ENCODE peak calls at places on chromosomes 3 and 15, in five cellular contexts. H, L, N, D and X are unnamed samples.

GRCh38 chr15:65738649-65739048 is 53.4 kb downstream of the DENND4A start:
- DNase-seq in N (no peak), H (no peak), D (no peak), L (no peak), X (no peak)

GRCh38 chr3:110062711-110063110 is 725.4 kb upstream of the DPPA4 start:
- DNase-seq in N (no peak), D (no peak), H (no peak), L (no peak), X (no peak)

GRCh38 chr15:67161412-67161811 is 93.0 kb downstream of the AAGAB start:
- DNase-seq in L (no peak), H (no peak), D (no peak), N (no peak), X (no peak)

GRCh38 chr15:49242820-49243219 is 72.8 kb downstream of the GALK2 start:
- DNase-seq in L (no peak), N (no peak), D (no peak), H (no peak), X (peak)

GRCh38 chr15:98889930-98890695 is 117.5 kb downstream of the PGPEP1L start:
- DNase-seq in L (no peak), N (no peak), H (no peak), D (no peak), X (no peak)

GRCh38 chr3:143972495-143973351 is 1.1 kb downstream of the DIPK2A start:
- DNase-seq in N (peak), H (peak), D (peak), L (peak), X (peak)

GRCh38 chr15:99486371-99487336 is 79.1 kb upstream of the MEF2A start:
- DNase-seq in D (no peak), H (peak), L (peak), N (no peak), X (no peak)

GRCh38 chr3:121992601-121993560 is 29.2 kb downstream of the ILDR1 start:
- DNase-seq in L (no peak), H (no peak), N (no peak), D (no peak), X (no peak)

GRCh38 chr3:31105438-31106077 is 211.1 kb upstream of the GADL1 start:
- DNase-seq in L (no peak), H (no peak), D (no peak), N (no peak), X (no peak)

GRCh38 chr15:90818251-90819210 is 49.9 kb upstream of the FURIN start:
- DNase-seq in D (peak), H (no peak), L (peak), N (no peak), X (peak)

GRCh38 chr3:169604118-169604517 is 59.4 kb downstream of the MECOM start:
- DNase-seq in N (no peak), L (no peak), H (no peak), D (no peak), X (no peak)

GRCh38 chr15:100638177-100638730 is 35.9 kb downstream of the ASB7 start:
- DNase-seq in D (no peak), L (no peak), N (no peak), H (no peak), X (no peak)

GRCh38 chr15:76987896-76988860 is 6.7 kb upstream of the PSTPIP1 start:
- DNase-seq in N (no peak), H (no peak), D (no peak), L (no peak), X (peak)

GRCh38 chr3:133472242-133472641 is 72.4 kb downstream of the BFSP2 start:
- DNase-seq in D (no peak), H (no peak), L (no peak), N (no peak), X (no peak)

GRCh38 chr15:101093959-101094358 is 157.9 kb downstream of the CHSY1 start:
- DNase-seq in L (no peak), H (no peak), D (no peak), N (no peak), X (no peak)

GRCh38 chr15:92463826-92464225 is 70.1 kb downstream of the ST8SIA2 start:
- DNase-seq in H (no peak), N (no peak), L (no peak), D (no peak), X (no peak)

GRCh38 chr3:2360815-2361214 is 262.1 kb downstream of the CNTN4 start:
- DNase-seq in H (no peak), N (no peak), D (no peak), L (no peak), X (no peak)

GRCh38 chr3:42711491-42712343 is 9.1 kb upstream of the HHATL start:
- DNase-seq in D (no peak), N (no peak), L (peak), H (no peak), X (no peak)

GRCh38 chr3:141900343-141900742 is 23.9 kb downstream of the ATP1B3 start:
- DNase-seq in H (no peak), D (no peak), N (no peak), L (no peak), X (no peak)

GRCh38 chr3:117587416-117587815 is 877.8 kb downstream of the TUSC7 start:
- DNase-seq in D (no peak), N (no peak), H (no peak), L (no peak), X (no peak)

GRCh38 chr3:78605178-78605577 is 1162.6 kb downstream of the ROBO1 start:
- DNase-seq in H (no peak), D (no peak), L (no peak), N (no peak), X (no peak)

GRCh38 chr15:81813215-81813614 is 232.6 kb downstream of the MEX3B start:
- DNase-seq in H (peak), N (peak), L (peak), D (no peak), X (peak)

GRCh38 chr15:42608110-42608531 is 32.7 kb downstream of the STARD9 start:
- DNase-seq in L (no peak), H (no peak), D (no peak), N (no peak), X (peak)

GRCh38 chr3:31476209-31476608 is 56.5 kb upstream of the STT3B start:
- DNase-seq in D (no peak), H (no peak), N (no peak), L (no peak), X (no peak)

GRCh38 chr3:133591271-133591742 is 17.8 kb downstream of the CDV3 start:
- DNase-seq in N (no peak), D (no peak), L (no peak), H (no peak), X (no peak)

GRCh38 chr3:84175449-84175848 is 783.3 kb upstream of the CADM2 start:
- DNase-seq in N (no peak), D (no peak), H (no peak), L (no peak), X (no peak)

GRCh38 chr15:69591905-69592508 is 139.4 kb downstream of the RPLP1 start:
- DNase-seq in L (no peak), D (peak), N (no peak), H (no peak), X (no peak)

GRCh38 chr3:48188266-48189201 is at the start of gene CDC25A:
- DNase-seq in N (peak), D (peak), L (peak), H (peak), X (peak)

GRCh38 chr3:135967867-135968266 is 2.3 kb downstream of the PPP2R3A start:
- DNase-seq in H (no peak), L (no peak), D (no peak), N (no peak), X (no peak)

GRCh38 chr3:115488410-115488809 is 134.9 kb upstream of the GAP43 start:
- DNase-seq in D (no peak), N (no peak), L (no peak), H (no peak), X (no peak)

GRCh38 chr15:101523560-101523940 is 34.0 kb upstream of the PCSK6 start:
- DNase-seq in H (no peak), D (peak), L (peak), N (no peak), X (no peak)

GRCh38 chr3:24829632-24830229 is 335.1 kb upstream of the THRB start:
- DNase-seq in L (peak), H (no peak), D (no peak), N (no peak), X (no peak)

GRCh38 chr3:192889694-192890093 is 28.0 kb downstream of the MB21D2 start:
- DNase-seq in L (no peak), D (no peak), H (no peak), N (no peak), X (no peak)

GRCh38 chr3:59001675-59002074 is 48.1 kb downstream of the CFAP20DC start:
- DNase-seq in L (no peak), N (no peak), D (no peak), H (no peak), X (peak)

GRCh38 chr15:41462396-41462795 is 31.3 kb upstream of the ITPKA start:
- DNase-seq in L (no peak), N (no peak), H (no peak), D (no peak), X (no peak)
- TF ChIP-seq JUND in L (no peak), N (no peak), H (no peak), D (no peak), X (no peak)

GRCh38 chr3:108461641-108462040 is 48.8 kb downstream of the MYH15 start:
- DNase-seq in L (no peak), D (no peak), H (no peak), N (no peak), X (no peak)

GRCh38 chr3:108468577-108468976 is 41.8 kb downstream of the MYH15 start:
- DNase-seq in N (no peak), L (no peak), H (no peak), D (no peak), X (no peak)

GRCh38 chr3:108459225-108459624 is 51.2 kb downstream of the MYH15 start:
- DNase-seq in N (no peak), H (no peak), L (no peak), D (no peak), X (no peak)

DNA sequence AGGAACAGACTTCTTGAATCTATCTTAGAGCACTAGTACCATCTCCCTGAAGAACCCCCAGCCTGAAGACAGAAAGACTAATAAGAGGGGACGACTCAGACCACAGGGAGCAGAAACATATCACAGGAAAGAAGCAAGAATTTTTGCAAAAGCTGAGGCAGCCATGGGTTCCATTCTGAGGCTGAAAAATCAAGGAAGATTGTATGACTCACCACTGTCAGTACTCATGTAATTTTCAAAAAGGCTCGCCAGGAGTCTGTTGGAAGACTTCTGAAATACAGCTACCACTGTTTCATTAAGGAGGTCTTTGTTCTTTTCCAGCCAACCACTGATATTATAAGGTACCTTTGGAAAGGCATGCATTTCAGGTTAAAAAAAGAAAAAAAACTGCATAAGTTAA is 47.5 kb downstream of the MYH15 start:
- DNase-seq in L (no peak), N (no peak), H (no peak), D (no peak), X (no peak)
- TF ChIP-seq SIN3A in L (no peak), N (no peak), H (no peak), D (no peak), X (no peak)

GRCh38 chr3:107913671-107914070 is 177.2 kb downstream of the CD47 start:
- DNase-seq in H (no peak), D (no peak), L (no peak), N (no peak), X (no peak)
- TF ChIP-seq JUND in H (no peak), D (no peak), L (no peak), N (no peak), X (no peak)

DNA sequence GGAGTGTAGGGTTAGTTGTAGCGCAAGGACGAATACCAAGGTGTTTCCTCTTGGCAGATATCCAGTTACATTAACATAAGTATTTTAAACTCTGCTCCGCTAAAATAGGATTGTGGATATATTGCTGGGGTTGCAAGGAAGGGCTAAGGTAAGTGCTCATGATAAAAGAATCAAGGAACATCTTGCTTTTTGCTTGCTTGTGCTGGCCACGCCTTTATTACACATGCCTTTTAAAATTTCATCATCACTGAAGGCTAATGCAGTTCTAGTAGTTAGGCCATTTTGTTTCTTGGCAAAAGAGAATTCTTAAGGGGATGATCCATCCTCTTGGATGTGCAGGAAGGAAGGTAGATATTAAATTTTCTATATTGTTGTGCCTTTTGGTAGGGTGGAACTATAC is 415.6 kb upstream of the TPM1 start:
- DNase-seq in H (no peak), N (no peak), L (no peak), D (no peak), X (no peak)
- TF ChIP-seq SIN3A in H (no peak), N (no peak), L (no peak), D (no peak), X (no peak)